ENCODE peak calls at places on chromosomes 3 and 15, in four cellular contexts. One of them, this sample, is unnamed.

GRCh38 chr15:47720555-47720954 is 3.2 kb downstream of the SEMA6D start:
- DNase-seq in neural progenitor cell: peak; percentile 19
- DNase-seq in GM23248: peak; percentile 21
- DNase-seq in K562: no peak
- DNase-seq in this sample: no peak

GRCh38 chr3:79161941-79162340 is 605.9 kb downstream of the ROBO1 start:
- DNase-seq in neural progenitor cell: no peak
- DNase-seq in GM23248: peak; percentile 41
- DNase-seq in K562: no peak
- DNase-seq in this sample: no peak

GRCh38 chr3:53628546-53629395 is 134.4 kb downstream of the CACNA1D start:
- DNase-seq in neural progenitor cell: peak; percentile 18
- DNase-seq in GM23248: no peak
- DNase-seq in K562: no peak
- DNase-seq in this sample: no peak

GRCh38 chr15:40295297-40295696 is 12.4 kb upstream of the ANKRD63 start:
- DNase-seq in neural progenitor cell: no peak
- DNase-seq in GM23248: no peak
- DNase-seq in K562: no peak
- DNase-seq in this sample: no peak

GRCh38 chr15:43998607-43999006 is 171.8 kb downstream of the WDR76 start:
- DNase-seq in neural progenitor cell: peak; percentile 44
- DNase-seq in GM23248: peak; percentile 58
- DNase-seq in K562: peak; percentile 4
- DNase-seq in this sample: no peak

GRCh38 chr3:33900809-33901505 is 102.5 kb downstream of the PDCD6IP start:
- DNase-seq in neural progenitor cell: no peak
- DNase-seq in GM23248: no peak
- DNase-seq in K562: peak; percentile 98
- DNase-seq in this sample: no peak

GRCh38 chr3:120263792-120264191 is 21.2 kb downstream of the GPR156 start:
- DNase-seq in neural progenitor cell: no peak
- DNase-seq in GM23248: no peak
- DNase-seq in K562: peak; percentile 13
- DNase-seq in this sample: no peak

GRCh38 chr15:53506370-53506769 is 253.1 kb downstream of the WDR72 start:
- DNase-seq in neural progenitor cell: no peak
- DNase-seq in GM23248: no peak
- DNase-seq in K562: no peak
- DNase-seq in this sample: no peak

GRCh38 chr15:97972366-97972765 is 11.9 kb downstream of the ARRDC4 start:
- DNase-seq in neural progenitor cell: no peak
- DNase-seq in GM23248: no peak
- DNase-seq in K562: no peak
- DNase-seq in this sample: no peak

GRCh38 chr15:89105147-89105546 is 16.9 kb downstream of the ABHD2 start:
- DNase-seq in neural progenitor cell: no peak
- DNase-seq in GM23248: peak; percentile 92
- DNase-seq in K562: no peak
- DNase-seq in this sample: no peak

GRCh38 chr15:80660114-80660513 is 35.0 kb upstream of the ABHD17C start:
- DNase-seq in neural progenitor cell: peak; percentile 64
- DNase-seq in GM23248: peak; percentile 70
- DNase-seq in K562: no peak
- DNase-seq in this sample: peak; percentile 40

GRCh38 chr15:101323793-101324505 is 28.9 kb upstream of the SNRPA1 start:
- DNase-seq in neural progenitor cell: no peak
- DNase-seq in GM23248: no peak
- DNase-seq in K562: no peak
- DNase-seq in this sample: no peak

GRCh38 chr3:184737641-184738518 is 26.0 kb upstream of the MAGEF1 start:
- DNase-seq in neural progenitor cell: no peak
- DNase-seq in GM23248: peak; percentile 91
- DNase-seq in K562: no peak
- DNase-seq in this sample: peak; percentile 59

GRCh38 chr3:161263057-161263456 is 41.9 kb downstream of the NMD3 start:
- DNase-seq in neural progenitor cell: no peak
- DNase-seq in GM23248: peak; percentile 88
- DNase-seq in K562: no peak
- DNase-seq in this sample: no peak

GRCh38 chr3:94049267-94049666 is 13.4 kb downstream of the DHFR2 start:
- DNase-seq in neural progenitor cell: no peak
- DNase-seq in GM23248: no peak
- DNase-seq in K562: no peak
- DNase-seq in this sample: no peak

GRCh38 chr15:25345943-25346342 is 92.9 kb downstream of the UBE3A start:
- DNase-seq in neural progenitor cell: peak; percentile 57
- DNase-seq in GM23248: peak; percentile 41
- DNase-seq in K562: no peak
- DNase-seq in this sample: no peak

GRCh38 chr15:70792171-70792573 is 28.8 kb upstream of the UACA start:
- DNase-seq in neural progenitor cell: no peak
- DNase-seq in GM23248: peak; percentile 90
- DNase-seq in K562: no peak
- DNase-seq in this sample: no peak

GRCh38 chr15:35986072-35986666 is 440.2 kb upstream of the DPH6 start:
- DNase-seq in neural progenitor cell: no peak
- DNase-seq in GM23248: no peak
- DNase-seq in K562: no peak
- DNase-seq in this sample: no peak

GRCh38 chr3:463793-464192 is 267.2 kb downstream of the CHL1 start:
- DNase-seq in neural progenitor cell: no peak
- DNase-seq in GM23248: no peak
- DNase-seq in K562: no peak
- DNase-seq in this sample: no peak

GRCh38 chr15:42640103-42640502 is 64.7 kb downstream of the STARD9 start:
- DNase-seq in neural progenitor cell: no peak
- DNase-seq in GM23248: peak; percentile 2
- DNase-seq in K562: no peak
- DNase-seq in this sample: no peak

GRCh38 chr3:170149016-170149415 is 32.5 kb downstream of the PHC3 start:
- DNase-seq in neural progenitor cell: no peak
- DNase-seq in GM23248: no peak
- DNase-seq in K562: no peak
- DNase-seq in this sample: no peak

GRCh38 chr3:170159459-170159858 is 22.1 kb downstream of the PHC3 start:
- DNase-seq in neural progenitor cell: no peak
- DNase-seq in GM23248: no peak
- DNase-seq in K562: no peak
- DNase-seq in this sample: no peak

GRCh38 chr3:170155604-170156003 is 25.9 kb downstream of the PHC3 start:
- DNase-seq in neural progenitor cell: no peak
- DNase-seq in GM23248: no peak
- DNase-seq in K562: no peak
- DNase-seq in this sample: no peak

GRCh38 chr3:170154569-170155143 is 26.9 kb downstream of the PHC3 start:
- DNase-seq in neural progenitor cell: peak; percentile 2
- DNase-seq in GM23248: no peak
- DNase-seq in K562: peak; percentile 61
- DNase-seq in this sample: no peak

GRCh38 chr3:170154084-170154483 is 27.4 kb downstream of the PHC3 start:
- DNase-seq in neural progenitor cell: no peak
- DNase-seq in GM23248: peak; percentile 53
- DNase-seq in K562: no peak
- DNase-seq in this sample: no peak
- H3K36me3 ChIP-seq in neural progenitor cell: peaks cover 4% of the 10 kb centered on the region
- H3K36me3 ChIP-seq in GM23248: peaks cover 20% of the 10 kb centered on the region
- H3K36me3 ChIP-seq in K562: peaks cover 27% of the 10 kb centered on the region
- H3K36me3 ChIP-seq in this sample: peaks cover 5% of the 10 kb centered on the region

GRCh38 chr3:10843378-10843777 is 27.4 kb downstream of the SLC6A11 start:
- DNase-seq in neural progenitor cell: no peak
- DNase-seq in GM23248: no peak
- DNase-seq in K562: no peak
- DNase-seq in this sample: no peak

GRCh38 chr3:10845839-10846656 is 30.0 kb downstream of the SLC6A11 start:
- DNase-seq in neural progenitor cell: no peak
- DNase-seq in GM23248: no peak
- DNase-seq in K562: no peak
- DNase-seq in this sample: no peak

GRCh38 chr3:10845240-10845761 is 29.3 kb downstream of the SLC6A11 start:
- DNase-seq in neural progenitor cell: no peak
- DNase-seq in GM23248: no peak
- DNase-seq in K562: no peak
- DNase-seq in this sample: no peak

GRCh38 chr3:10848261-10848660 is 32.2 kb downstream of the SLC6A11 start:
- DNase-seq in neural progenitor cell: no peak
- DNase-seq in GM23248: no peak
- DNase-seq in K562: no peak
- DNase-seq in this sample: peak; percentile 26

GRCh38 chr3:10846657-10846975 is 30.6 kb downstream of the SLC6A11 start:
- DNase-seq in neural progenitor cell: no peak
- DNase-seq in GM23248: no peak
- DNase-seq in K562: no peak
- DNase-seq in this sample: no peak
- H3K9ac ChIP-seq in neural progenitor cell: no peak overlapping the region
- H3K9ac ChIP-seq in GM23248: no peak overlapping the region
- H3K9ac ChIP-seq in K562: no peak overlapping the region
- H3K9ac ChIP-seq in this sample: no peak overlapping the region

GRCh38 chr3:129575233-129575986 is 31.1 kb downstream of the PLXND1 start:
- DNase-seq in neural progenitor cell: no peak
- DNase-seq in GM23248: no peak
- DNase-seq in K562: no peak
- DNase-seq in this sample: no peak

GRCh38 chr3:129577356-129577755 is 29.1 kb downstream of the PLXND1 start:
- DNase-seq in neural progenitor cell: no peak
- DNase-seq in GM23248: peak; percentile 12
- DNase-seq in K562: no peak
- DNase-seq in this sample: no peak

GRCh38 chr3:129577925-129578742 is 28.3 kb downstream of the PLXND1 start:
- DNase-seq in neural progenitor cell: no peak
- DNase-seq in GM23248: no peak
- DNase-seq in K562: no peak
- DNase-seq in this sample: no peak

GRCh38 chr3:129575987-129576364 is 30.5 kb downstream of the PLXND1 start:
- DNase-seq in neural progenitor cell: peak; percentile 42
- DNase-seq in GM23248: no peak
- DNase-seq in K562: no peak
- DNase-seq in this sample: no peak

DNA sequence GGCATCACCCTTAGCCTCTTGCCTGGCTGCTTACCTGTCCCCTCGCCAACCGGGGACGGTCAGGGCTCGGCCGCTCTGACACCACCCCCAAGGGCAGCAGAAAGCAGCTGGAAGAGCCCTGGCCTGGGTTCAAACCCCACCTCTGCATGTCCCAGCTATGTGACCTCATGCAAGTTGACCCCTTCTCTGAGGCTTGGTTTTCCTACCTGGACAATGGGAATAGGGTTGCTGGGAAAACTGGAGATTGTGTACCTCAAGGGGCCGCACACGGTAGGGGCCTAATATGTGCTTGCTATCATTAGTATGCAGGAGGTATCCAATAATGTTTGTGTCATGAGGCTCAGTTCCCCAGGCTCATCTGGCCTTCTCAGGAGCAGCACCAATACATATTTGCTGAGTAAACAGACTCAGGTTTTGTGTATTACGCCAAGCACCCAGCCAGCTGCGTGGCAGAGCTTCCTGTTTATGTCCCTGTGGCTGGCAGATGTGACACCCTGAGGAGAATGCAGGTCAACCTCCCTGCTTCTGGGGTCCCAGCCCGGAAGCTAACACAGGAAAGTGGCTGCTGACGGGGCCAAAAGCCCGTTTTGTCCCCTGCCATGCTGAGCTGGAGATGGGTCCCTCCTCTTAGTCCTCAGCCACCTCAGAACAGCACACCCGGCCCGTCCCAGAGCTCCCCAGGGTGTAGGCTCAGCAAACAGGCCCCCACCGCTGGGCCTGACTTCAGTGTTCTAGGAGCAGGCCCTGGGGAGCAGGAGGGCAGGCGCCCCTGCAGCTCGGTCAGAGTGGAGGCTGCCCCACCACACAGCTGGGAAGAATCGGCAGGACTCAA is 29.7 kb downstream of the PLXND1 start:
- DNase-seq in neural progenitor cell: no peak
- DNase-seq in GM23248: no peak
- DNase-seq in K562: no peak
- DNase-seq in this sample: no peak
- H3K36me3 ChIP-seq in neural progenitor cell: no peaks in the 10 kb centered on the region
- H3K36me3 ChIP-seq in GM23248: no peaks in the 10 kb centered on the region
- H3K36me3 ChIP-seq in K562: peaks cover 2% of the 10 kb centered on the region
- H3K36me3 ChIP-seq in this sample: no peaks in the 10 kb centered on the region

DNA sequence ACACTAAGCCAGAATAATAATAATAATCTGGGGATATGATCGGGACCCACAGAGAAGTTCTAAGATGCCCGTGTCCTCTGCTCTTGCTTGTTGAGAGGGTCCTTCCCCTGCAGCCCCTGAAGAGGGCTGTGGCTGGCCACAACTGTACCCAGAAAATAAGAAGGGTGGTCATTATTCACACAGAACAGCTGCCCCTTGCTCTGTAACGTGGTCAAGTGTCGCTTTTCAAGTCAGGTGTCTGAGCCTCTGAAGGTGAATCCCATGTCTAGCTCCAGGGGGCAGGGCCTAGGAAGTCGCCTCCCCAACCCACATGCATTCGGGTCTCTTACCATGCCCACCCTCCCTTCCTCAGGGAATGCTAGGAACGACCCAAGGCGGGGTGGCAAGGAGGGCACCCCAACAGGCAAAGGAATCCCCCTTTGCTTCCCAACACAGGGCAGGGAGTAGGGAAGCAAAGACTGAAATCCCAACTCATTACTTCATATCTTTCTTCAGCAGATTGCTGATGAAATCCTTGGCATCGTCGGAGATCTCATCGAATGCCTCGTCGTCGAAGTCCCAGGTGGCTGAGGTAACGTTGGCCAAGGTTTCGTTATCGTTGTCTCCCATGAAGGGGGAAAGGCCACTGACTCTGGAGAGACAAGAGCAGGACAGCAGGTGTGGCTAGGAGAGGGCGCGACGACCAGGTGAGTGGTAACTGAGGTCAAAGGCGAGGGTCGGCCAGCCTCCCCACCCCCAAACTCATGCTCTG is 44.3 kb upstream of the HACD2 start:
- DNase-seq in neural progenitor cell: no peak
- DNase-seq in GM23248: no peak
- DNase-seq in K562: no peak
- DNase-seq in this sample: no peak
- H3K9ac ChIP-seq in neural progenitor cell: no peak overlapping the region
- H3K9ac ChIP-seq in GM23248: no peak overlapping the region
- H3K9ac ChIP-seq in K562: no peak overlapping the region
- H3K9ac ChIP-seq in this sample: no peak overlapping the region

GRCh38 chr3:196051336-196052076 is 30.4 kb downstream of the TFRC start:
- DNase-seq in neural progenitor cell: no peak
- DNase-seq in GM23248: no peak
- DNase-seq in K562: no peak
- DNase-seq in this sample: no peak
- H3K36me3 ChIP-seq in neural progenitor cell: peaks cover 9% of the 10 kb centered on the region
- H3K36me3 ChIP-seq in GM23248: peaks cover 51% of the 10 kb centered on the region
- H3K36me3 ChIP-seq in K562: peaks cover 90% of the 10 kb centered on the region
- H3K36me3 ChIP-seq in this sample: peaks cover 37% of the 10 kb centered on the region

GRCh38 chr3:38739931-38740330 is 76.1 kb downstream of the SCN10A start:
- DNase-seq in neural progenitor cell: no peak
- DNase-seq in GM23248: no peak
- DNase-seq in K562: no peak
- DNase-seq in this sample: no peak
- H3K9ac ChIP-seq in neural progenitor cell: no peak overlapping the region
- H3K9ac ChIP-seq in GM23248: no peak overlapping the region
- H3K9ac ChIP-seq in K562: no peak overlapping the region
- H3K9ac ChIP-seq in this sample: no peak overlapping the region